ENCODE peak calls at places on chromosomes 11 and 22, in five cellular contexts. W, Z, O, J and P are unnamed samples.

GRCh38 chr11:75763846-75764245 is 4.7 kb upstream of the DGAT2 start:
- DNase-seq in W (no peak), Z (no peak), O (no peak), J (no peak), P (no peak)

GRCh38 chr11:101126551-101127347 is 2.9 kb downstream of the PGR start:
- DNase-seq in O (peak), Z (no peak), W (no peak), J (peak), P (peak)

GRCh38 chr11:17256512-17256911 is 20.0 kb upstream of the NUCB2 start:
- DNase-seq in W (no peak), O (peak), Z (no peak), J (peak), P (peak)

GRCh38 chr11:122690801-122691649 is 35.5 kb downstream of the UBASH3B start:
- DNase-seq in O (peak), Z (no peak), W (no peak), J (peak), P (peak)

GRCh38 chr11:102868359-102868758 is 6.4 kb downstream of the MMP12 start:
- DNase-seq in O (no peak), J (peak), W (no peak), Z (no peak), P (peak)

GRCh38 chr11:122871302-122871701 is 11.3 kb upstream of the JHY start:
- DNase-seq in J (no peak), O (no peak), W (no peak), Z (no peak), P (no peak)

GRCh38 chr22:30375312-30375849 is 11.8 kb downstream of the RNF215 start:
- DNase-seq in J (no peak), Z (no peak), O (no peak), W (no peak), P (peak)

GRCh38 chr11:119254239-119254638 is 48.1 kb downstream of the CBL start:
- DNase-seq in W (no peak), Z (no peak), O (no peak), J (no peak), P (no peak)

GRCh38 chr11:61737636-61738386 is 14.6 kb upstream of the MYRF start:
- DNase-seq in W (no peak), J (no peak), O (no peak), Z (no peak), P (no peak)

GRCh38 chr11:109320595-109320994 is 101.4 kb upstream of the C11orf87 start:
- DNase-seq in W (no peak), J (peak), Z (no peak), O (no peak), P (peak)

GRCh38 chr22:31857247-31857646 is 87.1 kb upstream of the YWHAH start:
- DNase-seq in O (no peak), W (peak), J (no peak), Z (peak), P (no peak)

GRCh38 chr22:43272301-43272700 is 70.9 kb downstream of the SCUBE1 start:
- DNase-seq in Z (no peak), W (no peak), O (peak), J (no peak), P (no peak)

GRCh38 chr11:37087650-37088572 is 489.9 kb upstream of the RAG2 start:
- DNase-seq in W (no peak), Z (no peak), J (no peak), O (no peak), P (no peak)

GRCh38 chr11:33177676-33178336 is 16.5 kb upstream of the CSTF3 start:
- DNase-seq in Z (no peak), W (no peak), O (no peak), J (no peak), P (no peak)

GRCh38 chr11:32584921-32585320 is 1.3 kb downstream of the EIF3M start:
- DNase-seq in O (no peak), W (no peak), J (no peak), Z (no peak), P (no peak)

GRCh38 chr22:42961815-42962214 is 53.1 kb downstream of the PACSIN2 start:
- DNase-seq in J (no peak), O (no peak), W (no peak), Z (no peak), P (no peak)

GRCh38 chr11:120746836-120747609 is 235.5 kb downstream of the GRIK4 start:
- DNase-seq in Z (no peak), O (no peak), W (no peak), J (peak), P (no peak)

GRCh38 chr11:68966894-68967780 is 13.6 kb downstream of the MRGPRD start:
- DNase-seq in Z (no peak), O (no peak), J (no peak), W (no peak), P (peak)

GRCh38 chr11:133753150-133753549 is 92.2 kb downstream of the SPATA19 start:
- DNase-seq in J (no peak), Z (no peak), W (peak), O (no peak), P (no peak)

GRCh38 chr11:90310210-90310609 is 87.4 kb upstream of the CHORDC1 start:
- DNase-seq in J (no peak), O (no peak), W (no peak), Z (no peak), P (no peak)

GRCh38 chr11:126917531-126918204 is 82.9 kb downstream of the KIRREL3 start:
- DNase-seq in J (peak), Z (peak), W (no peak), O (peak), P (peak)

GRCh38 chr11:70296681-70297080 is 26.2 kb downstream of the PPFIA1 start:
- DNase-seq in O (no peak), W (no peak), Z (no peak), J (no peak), P (no peak)